ENCODE peak calls at places on chromosomes 3 and 15, in nine cellular contexts. U, J, F, O, T, Y, A, Z and S are unnamed samples.

GRCh38 chr15:48667701-48668100 is 22.2 kb upstream of the FBN1 start:
- DNase-seq in F (no peak), O (no peak), A (no peak), U (no peak), Y (no peak), Z (no peak), T (no peak), J (peak), S (no peak)

GRCh38 chr3:151459360-151459759 is 1.5 kb downstream of the IGSF10 start:
- DNase-seq in U (no peak), T (no peak), Z (no peak), J (peak), O (no peak), A (no peak), Y (no peak), F (no peak), S (no peak)

GRCh38 chr3:111861396-111861795 is 2.3 kb downstream of the PHLDB2 start:
- DNase-seq in A (no peak), Z (no peak), O (no peak), U (no peak), T (no peak), Y (no peak), J (no peak), F (no peak), S (peak)

GRCh38 chr3:193240850-193241706 is at the start of gene PLAAT1:
- DNase-seq in J (peak), Y (peak), F (peak), U (peak), Z (no peak), T (peak), A (no peak), O (peak), S (peak)

GRCh38 chr3:133472242-133472641 is 72.4 kb downstream of the BFSP2 start:
- DNase-seq in Z (no peak), F (no peak), T (peak), U (no peak), A (no peak), Y (peak), J (peak), O (no peak), S (peak)

GRCh38 chr3:126481808-126482502 is 6.3 kb upstream of the ZXDC start:
- DNase-seq in F (peak), Y (no peak), O (peak), T (no peak), Z (no peak), U (no peak), J (peak), A (no peak), S (peak)

GRCh38 chr15:52288051-52288942 is 7.3 kb downstream of the MYO5C start:
- DNase-seq in Z (no peak), Y (no peak), U (no peak), O (no peak), J (peak), A (no peak), T (no peak), F (no peak), S (peak)

GRCh38 chr3:55795296-55795695 is 308.2 kb upstream of the WNT5A start:
- DNase-seq in J (no peak), A (no peak), U (no peak), Y (no peak), O (no peak), Z (no peak), F (no peak), T (no peak), S (no peak)

GRCh38 chr3:156227704-156228103 is 107.3 kb downstream of the KCNAB1 start:
- DNase-seq in J (no peak), F (no peak), Y (no peak), T (no peak), A (no peak), U (no peak), Z (no peak), O (no peak), S (no peak)

GRCh38 chr15:71812966-71813722 is 2.8 kb downstream of the NR2E3 start:
- DNase-seq in Z (no peak), F (no peak), T (no peak), O (no peak), A (no peak), U (no peak), J (no peak), Y (no peak), S (no peak)

GRCh38 chr3:186003610-186004009 is 65.8 kb upstream of the TRA2B start:
- DNase-seq in A (no peak), F (no peak), Y (no peak), J (no peak), Z (no peak), T (no peak), U (no peak), O (no peak), S (no peak)

GRCh38 chr3:28279770-28280169 is 38.4 kb downstream of the CMC1 start:
- DNase-seq in O (no peak), A (no peak), U (no peak), Y (no peak), F (no peak), J (no peak), Z (no peak), T (no peak), S (no peak)

GRCh38 chr3:117439812-117440211 is 730.2 kb downstream of the TUSC7 start:
- DNase-seq in O (peak), A (no peak), J (peak), Y (peak), F (no peak), T (peak), U (no peak), Z (no peak), S (no peak)

GRCh38 chr3:55332191-55332590 is 154.9 kb downstream of the WNT5A start:
- DNase-seq in Z (no peak), O (no peak), U (no peak), F (no peak), J (no peak), A (no peak), T (no peak), Y (no peak), S (no peak)

GRCh38 chr3:195583831-195584542 is at the start of gene APOD:
- DNase-seq in O (no peak), Y (no peak), A (no peak), J (peak), U (peak), T (no peak), Z (no peak), F (peak), S (peak)

GRCh38 chr15:74983725-74984231 is 11.6 kb upstream of the SCAMP5 start:
- DNase-seq in Z (no peak), T (no peak), U (peak), J (no peak), A (no peak), O (no peak), Y (no peak), F (no peak), S (peak)

GRCh38 chr3:14141602-14142315 is 16.9 kb downstream of the TMEM43 start:
- DNase-seq in U (no peak), Y (no peak), J (no peak), A (no peak), O (no peak), T (no peak), Z (no peak), F (no peak), S (no peak)

GRCh38 chr3:36843065-36844051 is 79.0 kb upstream of the DCLK3 start:
- DNase-seq in A (peak), Y (peak), F (no peak), O (peak), U (no peak), T (peak), J (peak), Z (peak), S (peak)

GRCh38 chr15:69141286-69141701 is 19.1 kb upstream of the GLCE start:
- DNase-seq in T (no peak), F (no peak), O (peak), Z (no peak), A (no peak), U (no peak), J (no peak), Y (peak), S (peak)

GRCh38 chr3:12175844-12176453 is 17.2 kb upstream of the TIMP4 start:
- DNase-seq in T (peak), J (peak), O (peak), A (peak), Z (no peak), Y (peak), U (peak), F (peak), S (peak)

GRCh38 chr3:46693897-46694235 is 387 bp upstream of the ALS2CL start:
- DNase-seq in A (peak), J (no peak), F (peak), T (no peak), Z (no peak), O (no peak), Y (no peak), U (peak), S (no peak)

GRCh38 chr3:129001817-129002572 is 891 bp downstream of the EFCC1 start:
- DNase-seq in Y (peak), O (peak), Z (no peak), J (no peak), U (peak), F (no peak), T (peak), A (peak), S (no peak)

GRCh38 chr15:78048410-78048946 is 29.0 kb downstream of the TBC1D2B start:
- DNase-seq in T (no peak), O (no peak), Z (no peak), J (no peak), Y (no peak), U (no peak), F (no peak), A (no peak), S (no peak)
- H3K27ac ChIP-seq in T (no peak), O (peak), Z (peak), J (no peak), Y (no peak), U (no peak), F (peak), A (peak), S (no peak)

GRCh38 chr3:18572809-18573208 is 147.7 kb upstream of the SATB1 start:
- DNase-seq in Y (no peak), T (no peak), F (no peak), J (no peak), Z (no peak), A (no peak), U (no peak), O (no peak), S (no peak)
- H3K4me3 ChIP-seq in Y (no peak), T (no peak), F (no peak), J (no peak), Z (no peak), A (no peak), U (no peak), O (no peak), S (no peak)

GRCh38 chr3:38507120-38507519 is 11.0 kb downstream of the EXOG start:
- DNase-seq in T (no peak), F (no peak), O (no peak), Z (no peak), J (no peak), Y (no peak), A (no peak), U (no peak), S (peak)
- H3K27ac ChIP-seq in T (no peak), F (no peak), O (no peak), Z (no peak), J (no peak), Y (no peak), A (no peak), U (no peak), S (no peak)

GRCh38 chr3:23671901-23672589 is 133.7 kb upstream of the UBE2E1 start:
- DNase-seq in Y (no peak), A (no peak), T (no peak), O (no peak), U (peak), J (peak), F (peak), Z (no peak), S (no peak)
- H3K4me3 ChIP-seq in Y (no peak), A (no peak), T (no peak), O (no peak), U (no peak), J (no peak), F (peak), Z (no peak), S (no peak)

DNA sequence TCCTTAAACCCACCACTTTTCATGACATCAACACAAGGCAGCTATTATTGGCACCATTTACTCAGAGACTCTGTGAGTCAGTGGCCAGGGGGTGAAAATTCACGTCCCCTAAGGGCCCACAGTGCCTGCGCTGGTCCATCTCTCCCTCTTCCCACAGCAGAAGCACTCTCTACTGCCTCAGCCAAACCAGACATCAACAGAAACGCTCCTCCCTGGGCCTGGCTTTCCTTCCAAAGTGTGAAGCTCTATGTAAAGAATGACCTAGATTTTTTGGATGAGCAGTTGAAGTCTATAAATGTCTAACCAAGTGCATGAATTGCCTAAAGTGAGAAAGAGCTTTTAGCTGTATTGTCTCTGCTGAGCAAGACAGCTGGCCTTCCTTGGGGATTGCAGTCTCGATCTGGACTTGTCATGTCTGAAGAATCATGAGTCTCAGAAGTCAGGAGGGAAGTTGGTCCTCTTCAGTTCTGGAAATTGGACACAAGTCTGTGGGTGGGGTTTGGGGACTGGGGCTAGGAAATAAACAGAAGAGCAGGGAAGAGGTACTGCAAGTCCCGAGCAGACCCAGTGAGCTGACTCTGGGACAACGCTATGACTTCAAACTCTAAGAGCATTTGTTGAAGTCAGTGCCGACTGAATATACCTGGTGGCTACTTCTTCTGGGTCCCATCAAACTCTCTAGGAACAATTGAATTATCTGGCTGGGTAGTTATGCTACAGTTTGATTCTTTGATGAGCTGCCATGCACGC is 29.0 kb downstream of the RASGRP1 start:
- DNase-seq in Z (no peak), J (no peak), A (no peak), U (no peak), T (no peak), F (no peak), Y (no peak), O (no peak), S (no peak)
- H3K27ac ChIP-seq in Z (peak), J (no peak), A (no peak), U (no peak), T (no peak), F (no peak), Y (no peak), O (no peak), S (no peak)

DNA sequence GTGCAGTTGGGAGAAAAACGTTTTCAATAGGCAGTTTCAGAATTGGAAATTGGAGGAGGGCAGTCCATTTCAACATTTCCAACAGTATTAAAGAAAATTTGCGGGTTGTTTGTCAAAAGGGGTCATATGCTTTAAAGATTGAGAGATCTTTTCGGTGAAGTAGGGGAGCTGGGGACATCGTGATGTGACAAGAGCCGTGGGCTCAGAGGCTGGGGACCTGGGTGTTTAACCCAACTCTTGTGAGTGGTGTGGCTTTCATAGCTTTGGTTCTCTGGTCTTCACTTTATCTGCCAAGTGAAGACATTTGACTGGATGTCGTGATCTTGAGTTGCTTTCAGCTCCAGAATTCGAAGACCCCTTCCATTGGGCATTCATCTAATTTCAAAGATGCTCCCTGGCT is 133.2 kb downstream of the PGPEP1L start:
- DNase-seq in Y (no peak), A (no peak), T (no peak), F (no peak), U (no peak), J (no peak), Z (no peak), O (no peak), S (no peak)
- H3K4me3 ChIP-seq in Y (no peak), A (no peak), T (peak), F (no peak), U (no peak), J (no peak), Z (no peak), O (no peak), S (peak)